ENCODE peak calls at places on chromosomes 1 and 21, in six cellular contexts. One of them, this sample, is unnamed. For H3K4me1 and H3K27me3, the result is how much of the 10 kb centered on the place peaks cover.

GRCh38 chr1:89640440-89640839 is 7.5 kb downstream of the LRRC8C start:
- DNase-seq in CD8-positive, alpha-beta memory T cell: no peak
- DNase-seq in tibial nerve: no peak
- DNase-seq in pancreas: no peak
- DNase-seq in left lung: no peak
- DNase-seq in mesendoderm: no peak
- DNase-seq in this sample: no peak

GRCh38 chr1:24373044-24373443 is 40.5 kb downstream of the STPG1 start:
- DNase-seq in CD8-positive, alpha-beta memory T cell: no peak
- DNase-seq in tibial nerve: no peak
- DNase-seq in pancreas: no peak
- DNase-seq in left lung: no peak
- DNase-seq in mesendoderm: no peak
- DNase-seq in this sample: no peak

GRCh38 chr1:53412285-53413174 is 46.7 kb upstream of the DMRTB1 start:
- DNase-seq in CD8-positive, alpha-beta memory T cell: no peak
- DNase-seq in tibial nerve: no peak
- DNase-seq in pancreas: no peak
- DNase-seq in left lung: no peak
- DNase-seq in mesendoderm: no peak
- DNase-seq in this sample: peak

GRCh38 chr1:10910490-10911273 is 101.8 kb upstream of the TARDBP start:
- DNase-seq in CD8-positive, alpha-beta memory T cell: peak
- DNase-seq in tibial nerve: no peak
- DNase-seq in pancreas: no peak
- DNase-seq in left lung: no peak
- DNase-seq in mesendoderm: no peak
- DNase-seq in this sample: no peak

GRCh38 chr1:233393084-233393840 is 65.7 kb downstream of the MAP3K21 start:
- DNase-seq in CD8-positive, alpha-beta memory T cell: no peak
- DNase-seq in tibial nerve: no peak
- DNase-seq in pancreas: no peak
- DNase-seq in left lung: no peak
- DNase-seq in mesendoderm: no peak
- DNase-seq in this sample: no peak

GRCh38 chr1:17340358-17340757 is 31.6 kb upstream of the PADI6 start:
- DNase-seq in CD8-positive, alpha-beta memory T cell: no peak
- DNase-seq in tibial nerve: no peak
- DNase-seq in pancreas: peak
- DNase-seq in left lung: no peak
- DNase-seq in mesendoderm: no peak
- DNase-seq in this sample: no peak

GRCh38 chr1:77925536-77925935 is 37.1 kb downstream of the NEXN start:
- DNase-seq in CD8-positive, alpha-beta memory T cell: no peak
- DNase-seq in tibial nerve: no peak
- DNase-seq in pancreas: no peak
- DNase-seq in left lung: no peak
- DNase-seq in mesendoderm: no peak
- DNase-seq in this sample: no peak

GRCh38 chr1:231159963-231160761 is 1.7 kb upstream of the TRIM67 start:
- DNase-seq in CD8-positive, alpha-beta memory T cell: no peak
- DNase-seq in tibial nerve: no peak
- DNase-seq in pancreas: no peak
- DNase-seq in left lung: no peak
- DNase-seq in mesendoderm: no peak
- DNase-seq in this sample: no peak

GRCh38 chr1:47638240-47638639 is 200.4 kb downstream of the FOXD2 start:
- DNase-seq in CD8-positive, alpha-beta memory T cell: no peak
- DNase-seq in tibial nerve: no peak
- DNase-seq in pancreas: no peak
- DNase-seq in left lung: no peak
- DNase-seq in mesendoderm: no peak
- DNase-seq in this sample: no peak

GRCh38 chr1:94055459-94056122 is 65.4 kb downstream of the ABCA4 start:
- DNase-seq in CD8-positive, alpha-beta memory T cell: no peak
- DNase-seq in tibial nerve: no peak
- DNase-seq in pancreas: no peak
- DNase-seq in left lung: no peak
- DNase-seq in mesendoderm: no peak
- DNase-seq in this sample: no peak

GRCh38 chr1:47191940-47192457 is 2.2 kb upstream of the PDZK1IP1 start:
- DNase-seq in CD8-positive, alpha-beta memory T cell: no peak
- DNase-seq in tibial nerve: no peak
- DNase-seq in pancreas: no peak
- DNase-seq in left lung: no peak
- DNase-seq in mesendoderm: no peak
- DNase-seq in this sample: no peak

GRCh38 chr21:45506241-45506817 is 35.9 kb downstream of the SLC19A1 start:
- DNase-seq in CD8-positive, alpha-beta memory T cell: peak
- DNase-seq in tibial nerve: no peak
- DNase-seq in pancreas: peak
- DNase-seq in left lung: peak
- DNase-seq in mesendoderm: no peak
- DNase-seq in this sample: no peak

GRCh38 chr1:909861-910310 is 13.8 kb upstream of the SAMD11 start:
- DNase-seq in CD8-positive, alpha-beta memory T cell: peak
- DNase-seq in tibial nerve: no peak
- DNase-seq in pancreas: peak
- DNase-seq in left lung: peak
- DNase-seq in mesendoderm: no peak
- DNase-seq in this sample: peak

GRCh38 chr1:81729818-81730217 is 70.9 kb upstream of the ADGRL2 start:
- DNase-seq in CD8-positive, alpha-beta memory T cell: no peak
- DNase-seq in tibial nerve: no peak
- DNase-seq in pancreas: no peak
- DNase-seq in left lung: no peak
- DNase-seq in mesendoderm: no peak
- DNase-seq in this sample: no peak

GRCh38 chr1:228140724-228141081 is 624 bp downstream of the GUK1 start:
- DNase-seq in CD8-positive, alpha-beta memory T cell: no peak
- DNase-seq in tibial nerve: no peak
- DNase-seq in pancreas: no peak
- DNase-seq in left lung: peak
- DNase-seq in mesendoderm: no peak
- DNase-seq in this sample: no peak
- H3K4me1 ChIP-seq in CD8-positive, alpha-beta memory T cell: half or more
- H3K4me1 ChIP-seq in tibial nerve: under half
- H3K4me1 ChIP-seq in pancreas: under half
- H3K4me1 ChIP-seq in left lung: half or more
- H3K4me1 ChIP-seq in mesendoderm: under half
- H3K4me1 ChIP-seq in this sample: under half

GRCh38 chr1:40664791-40665190 is 691 bp downstream of the RIMS3 start:
- DNase-seq in CD8-positive, alpha-beta memory T cell: no peak
- DNase-seq in tibial nerve: no peak
- DNase-seq in pancreas: no peak
- DNase-seq in left lung: no peak
- DNase-seq in mesendoderm: no peak
- DNase-seq in this sample: no peak

GRCh38 chr1:40662864-40663263 is 2.6 kb downstream of the RIMS3 start:
- DNase-seq in CD8-positive, alpha-beta memory T cell: no peak
- DNase-seq in tibial nerve: no peak
- DNase-seq in pancreas: no peak
- DNase-seq in left lung: no peak
- DNase-seq in mesendoderm: peak
- DNase-seq in this sample: no peak

GRCh38 chr1:40665335-40666171 is at the start of gene RIMS3:
- DNase-seq in CD8-positive, alpha-beta memory T cell: peak
- DNase-seq in tibial nerve: peak
- DNase-seq in pancreas: peak
- DNase-seq in left lung: peak
- DNase-seq in mesendoderm: peak
- DNase-seq in this sample: peak

GRCh38 chr1:40663324-40664166 is 1.9 kb downstream of the RIMS3 start:
- DNase-seq in CD8-positive, alpha-beta memory T cell: no peak
- DNase-seq in tibial nerve: no peak
- DNase-seq in pancreas: no peak
- DNase-seq in left lung: no peak
- DNase-seq in mesendoderm: peak
- DNase-seq in this sample: peak

DNA sequence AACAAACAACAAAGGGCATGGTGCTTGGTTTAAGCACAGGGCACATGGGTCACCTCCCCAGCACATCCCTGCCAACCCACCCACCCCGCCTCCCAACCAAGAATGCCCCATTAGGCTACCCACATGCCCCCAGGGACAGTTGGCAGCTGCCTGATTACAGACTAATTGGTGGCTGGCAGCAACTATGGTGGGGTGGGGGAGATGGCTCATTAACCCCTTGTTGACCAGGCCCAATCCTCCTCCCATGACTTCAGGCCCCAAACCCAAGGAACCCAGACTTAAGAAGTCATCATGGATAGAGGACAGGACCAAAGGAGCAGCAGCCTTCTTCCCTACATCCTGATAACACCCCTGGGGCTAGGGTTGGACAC is 1.3 kb downstream of the RIMS3 start:
- DNase-seq in CD8-positive, alpha-beta memory T cell: no peak
- DNase-seq in tibial nerve: no peak
- DNase-seq in pancreas: no peak
- DNase-seq in left lung: no peak
- DNase-seq in mesendoderm: no peak
- DNase-seq in this sample: no peak
- H3K4me3 ChIP-seq in CD8-positive, alpha-beta memory T cell: no peak
- H3K4me3 ChIP-seq in tibial nerve: no peak
- H3K4me3 ChIP-seq in pancreas: no peak
- H3K4me3 ChIP-seq in left lung: no peak
- H3K4me3 ChIP-seq in mesendoderm: no peak
- H3K4me3 ChIP-seq in this sample: peak

GRCh38 chr1:205229916-205230700 is 2.4 kb downstream of the TMCC2 start:
- DNase-seq in CD8-positive, alpha-beta memory T cell: no peak
- DNase-seq in tibial nerve: no peak
- DNase-seq in pancreas: no peak
- DNase-seq in left lung: no peak
- DNase-seq in mesendoderm: no peak
- DNase-seq in this sample: no peak
- H3K27me3 ChIP-seq in CD8-positive, alpha-beta memory T cell: under half
- H3K27me3 ChIP-seq in tibial nerve: under half
- H3K27me3 ChIP-seq in pancreas: under half
- H3K27me3 ChIP-seq in left lung: under half
- H3K27me3 ChIP-seq in mesendoderm: under half
- H3K27me3 ChIP-seq in this sample: under half

DNA sequence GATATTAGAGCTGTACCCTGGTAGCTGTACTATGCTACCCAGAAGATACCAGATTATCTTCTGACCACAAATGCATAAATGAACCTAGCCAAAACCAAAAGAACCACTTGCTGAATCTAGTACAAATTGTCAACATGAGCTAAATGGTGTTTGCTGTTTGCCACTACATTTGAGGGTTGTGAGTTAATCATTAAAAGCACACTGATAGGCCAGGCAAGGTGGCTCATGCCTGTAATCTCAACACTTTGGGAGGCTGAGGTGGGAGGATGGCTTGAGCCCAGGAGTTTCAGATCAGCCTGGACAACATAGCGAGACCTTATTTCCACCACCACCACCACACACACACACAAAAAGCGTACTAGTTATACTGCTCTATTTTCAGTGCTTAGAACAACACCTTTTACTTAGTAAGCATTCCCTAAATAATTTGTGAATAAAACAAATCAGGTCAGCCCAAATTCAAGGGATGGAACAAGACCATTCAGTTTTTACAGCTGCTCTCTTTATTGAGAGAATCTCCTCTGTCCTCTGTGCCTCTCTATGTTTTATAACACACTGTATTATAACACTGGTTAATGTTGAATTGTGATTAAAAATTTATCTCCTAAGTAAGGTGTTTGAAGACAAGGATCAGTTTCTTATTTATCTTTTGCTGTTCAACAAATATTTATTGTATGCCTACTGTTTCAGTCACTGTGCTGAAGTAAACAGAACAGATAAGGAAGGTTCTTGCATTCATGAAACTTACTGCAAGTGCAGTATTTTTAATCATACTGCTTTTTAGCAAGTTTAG is 44.0 kb downstream of the MAGI3 start:
- DNase-seq in CD8-positive, alpha-beta memory T cell: no peak
- DNase-seq in tibial nerve: no peak
- DNase-seq in pancreas: no peak
- DNase-seq in left lung: no peak
- DNase-seq in mesendoderm: no peak
- DNase-seq in this sample: no peak
- H3K4me1 ChIP-seq in CD8-positive, alpha-beta memory T cell: under half
- H3K4me1 ChIP-seq in tibial nerve: under half
- H3K4me1 ChIP-seq in pancreas: under half
- H3K4me1 ChIP-seq in left lung: under half
- H3K4me1 ChIP-seq in mesendoderm: under half
- H3K4me1 ChIP-seq in this sample: under half

This sample was measured in A673.